ENCODE peak calls at places on chromosome 5, in nine cellular contexts. Q is A673; D is GM23338; O is caudate nucleus; Y is cardiac muscle cell; G is H9; A is ovary; Z is A549; W is CD4-positive, alpha-beta T cell. J is an unnamed sample.

GRCh38 chr5:157651011-157651611 is 1.1 kb downstream of the SOX30 start:
- DNase-seq in G (no peak), D (no peak), W (no peak), O (no peak), Z (no peak), A (no peak), Y (no peak), Q (no peak), J (no peak)

GRCh38 chr5:122473941-122474340 is 161.9 kb downstream of the SNCAIP start:
- DNase-seq in A (no peak), G (no peak), D (no peak), Q (no peak), O (no peak), Y (no peak), Z (no peak), W (no peak), J (no peak)

GRCh38 chr5:54360925-54361662 is 50.7 kb upstream of the ARL15 start:
- DNase-seq in D (no peak), A (no peak), Z (no peak), Q (no peak), O (no peak), W (no peak), Y (no peak), G (no peak), J (no peak)

GRCh38 chr5:5221731-5222130 is 81.6 kb downstream of the ADAMTS16 start:
- DNase-seq in D (no peak), Z (no peak), O (no peak), Q (peak), A (no peak), G (no peak), W (no peak), Y (no peak), J (no peak)

GRCh38 chr5:14460844-14461398 is 120.7 kb upstream of the OTULINL start:
- DNase-seq in D (no peak), Z (no peak), G (no peak), Q (no peak), A (no peak), W (no peak), O (no peak), Y (no peak), J (no peak)

GRCh38 chr5:74336286-74336685 is 304.2 kb downstream of the ENC1 start:
- DNase-seq in O (no peak), Q (peak), A (no peak), G (no peak), Y (peak), W (no peak), D (peak), Z (no peak), J (no peak)

GRCh38 chr5:82784521-82784920 is 292.7 kb downstream of the TMEM167A start:
- DNase-seq in A (no peak), Y (no peak), G (no peak), D (no peak), O (no peak), Q (no peak), W (no peak), Z (no peak), J (no peak)

GRCh38 chr5:115455241-115455640 is 89.3 kb downstream of the FEM1C start:
- DNase-seq in G (no peak), A (no peak), D (no peak), Z (no peak), Y (no peak), O (no peak), Q (no peak), W (no peak), J (no peak)

GRCh38 chr5:139962445-139962844 is 80.7 kb downstream of the NRG2 start:
- DNase-seq in Y (no peak), D (no peak), O (no peak), Q (no peak), W (no peak), G (no peak), A (no peak), Z (no peak), J (no peak)

GRCh38 chr5:133376986-133377385 is 235.4 kb downstream of the FSTL4 start:
- DNase-seq in Q (no peak), O (no peak), Y (no peak), A (no peak), G (peak), Z (no peak), D (no peak), W (no peak), J (no peak)

GRCh38 chr5:88785396-88786216 is 97.4 kb downstream of the MEF2C start:
- DNase-seq in G (no peak), W (no peak), Q (peak), D (peak), O (no peak), Z (peak), A (peak), Y (peak), J (no peak)

GRCh38 chr5:171318026-171318425 is 9.0 kb downstream of the TLX3 start:
- DNase-seq in A (no peak), G (peak), Y (no peak), Q (no peak), Z (no peak), W (no peak), O (no peak), D (peak), J (no peak)

GRCh38 chr5:131230406-131230805 is 33.4 kb upstream of the CDC42SE2 start:
- DNase-seq in O (no peak), W (no peak), A (no peak), D (peak), Q (peak), G (peak), Y (no peak), Z (no peak), J (no peak)

GRCh38 chr5:136285501-136285900 is 79.8 kb downstream of the TRPC7 start:
- DNase-seq in Z (no peak), Y (no peak), O (no peak), D (no peak), W (no peak), Q (no peak), A (no peak), G (no peak), J (no peak)

GRCh38 chr5:175715627-175716522 is 58.0 kb downstream of the HRH2 start:
- DNase-seq in W (no peak), Y (no peak), D (no peak), Z (no peak), O (no peak), G (no peak), Q (no peak), A (no peak), J (no peak)

GRCh38 chr5:58855851-58856739 is 273.2 kb downstream of the RAB3C start:
- DNase-seq in A (no peak), Q (no peak), D (no peak), W (no peak), Y (no peak), Z (no peak), O (no peak), G (no peak), J (no peak)

GRCh38 chr5:147483197-147483790 is 26.6 kb downstream of the DPYSL3 start:
- DNase-seq in A (no peak), W (no peak), Q (no peak), D (no peak), Z (no peak), G (no peak), Y (no peak), O (no peak), J (no peak)

GRCh38 chr5:92380069-92380770 is 997.1 kb upstream of the ARRDC3 start:
- DNase-seq in Y (no peak), O (no peak), Q (peak), W (no peak), A (no peak), Z (no peak), D (no peak), G (no peak), J (no peak)

GRCh38 chr5:37838152-37838932 is 1.5 kb downstream of the GDNF start:
- DNase-seq in Z (peak), D (peak), G (peak), O (no peak), W (no peak), A (peak), Q (peak), Y (peak), J (peak)

GRCh38 chr5:158058208-158058607 is 199.3 kb upstream of the CLINT1 start:
- DNase-seq in A (no peak), D (no peak), W (no peak), O (no peak), Z (no peak), Y (no peak), Q (no peak), G (no peak), J (no peak)

GRCh38 chr5:15495026-15495425 is 5.0 kb upstream of the FBXL7 start:
- DNase-seq in W (no peak), Z (no peak), G (no peak), A (peak), D (no peak), O (no peak), Q (no peak), Y (no peak), J (no peak)

GRCh38 chr5:84816160-84816559 is 431.5 kb upstream of the EDIL3 start:
- DNase-seq in G (no peak), D (no peak), O (no peak), W (no peak), Y (no peak), Z (no peak), A (no peak), Q (no peak), J (no peak)

GRCh38 chr5:93294184-93294583 is 286.8 kb downstream of the NR2F1-AS1 start:
- DNase-seq in Y (no peak), O (no peak), Z (no peak), D (no peak), Q (no peak), W (no peak), G (no peak), A (no peak), J (no peak)

GRCh38 chr5:99102073-99102697 is 173.4 kb upstream of the CHD1 start:
- DNase-seq in Y (no peak), D (no peak), W (no peak), O (no peak), G (no peak), Q (no peak), Z (no peak), A (no peak), J (no peak)

GRCh38 chr5:134174841-134175839 is 1.6 kb downstream of the SKP1 start:
- DNase-seq in G (no peak), Q (peak), O (no peak), A (no peak), D (peak), W (no peak), Z (no peak), Y (peak), J (no peak)

GRCh38 chr5:143495823-143496275 is 92.4 kb upstream of the NR3C1 start:
- DNase-seq in A (no peak), D (no peak), G (no peak), Q (peak), Y (no peak), O (no peak), Z (peak), W (no peak), J (no peak)

GRCh38 chr5:4862500-4862899 is 277.6 kb upstream of the ADAMTS16 start:
- DNase-seq in D (peak), O (no peak), G (no peak), W (no peak), Z (peak), Q (peak), Y (peak), A (no peak), J (no peak)

GRCh38 chr5:64074533-64074932 is 91.1 kb upstream of the RNF180 start:
- DNase-seq in Z (peak), G (peak), A (no peak), O (no peak), D (peak), W (no peak), Y (peak), Q (peak), J (no peak)

GRCh38 chr5:33212439-33212838 is 228.3 kb upstream of the TARS1 start:
- DNase-seq in O (no peak), D (no peak), Q (no peak), Z (no peak), A (no peak), W (no peak), G (no peak), Y (no peak), J (no peak)

GRCh38 chr5:139443766-139444473 is 4.6 kb upstream of the DNAJC18 start:
- DNase-seq in D (no peak), A (no peak), Q (no peak), G (no peak), Z (no peak), Y (no peak), W (peak), O (no peak), J (no peak)

GRCh38 chr5:121251954-121252353 is 599.7 kb upstream of the FTMT start:
- DNase-seq in D (no peak), A (no peak), W (no peak), Z (peak), Q (no peak), G (no peak), Y (no peak), O (no peak), J (no peak)

GRCh38 chr5:136235316-136235715 is 42.4 kb upstream of the SMIM32 start:
- DNase-seq in A (no peak), W (no peak), Y (no peak), Z (no peak), O (no peak), G (no peak), Q (no peak), D (no peak), J (no peak)

GRCh38 chr5:171397599-171397998 is 9.9 kb downstream of the NPM1 start:
- DNase-seq in Z (no peak), A (no peak), Y (no peak), Q (no peak), O (no peak), D (no peak), W (no peak), G (no peak), J (no peak)

GRCh38 chr5:176497852-176498251 is 39.4 kb downstream of the RNF44 start:
- DNase-seq in O (no peak), Y (no peak), A (no peak), Q (no peak), Z (no peak), D (no peak), G (no peak), W (no peak), J (no peak)

GRCh38 chr5:169805527-169805934 is 168.5 kb downstream of the DOCK2 start:
- DNase-seq in W (no peak), A (no peak), O (peak), Z (no peak), G (peak), Q (peak), D (no peak), Y (no peak), J (no peak)

GRCh38 chr5:27325513-27325912 is 287.1 kb upstream of the CDH9 start:
- DNase-seq in Q (no peak), Z (no peak), D (no peak), O (no peak), Y (no peak), G (no peak), A (no peak), W (no peak), J (no peak)

GRCh38 chr5:55868846-55869245 is 17.7 kb downstream of the IL31RA start:
- DNase-seq in Q (peak), G (no peak), W (no peak), Z (peak), O (no peak), D (no peak), Y (no peak), A (no peak), J (no peak)
- H3K27ac ChIP-seq in Q (no peak), G (no peak), W (no peak), Z (peak), O (no peak), D (no peak), Y (no peak), A (no peak), J (no peak)

GRCh38 chr5:80150731-80151130 is 105.1 kb downstream of the SERINC5 start:
- DNase-seq in W (peak), A (no peak), D (no peak), Z (no peak), G (no peak), O (no peak), Q (no peak), Y (no peak), J (no peak)
- H3K27ac ChIP-seq in W (peak), A (no peak), D (peak), Z (no peak), G (no peak), O (no peak), Q (no peak), Y (no peak), J (no peak)

GRCh38 chr5:151584057-151584937 is 6.8 kb downstream of the FAT2 start:
- DNase-seq in Y (no peak), W (no peak), G (no peak), O (no peak), Q (no peak), D (no peak), A (no peak), Z (no peak), J (no peak)
- H3K27ac ChIP-seq in Y (no peak), W (no peak), G (no peak), O (no peak), Q (no peak), D (no peak), A (no peak), Z (no peak), J (no peak)

DNA sequence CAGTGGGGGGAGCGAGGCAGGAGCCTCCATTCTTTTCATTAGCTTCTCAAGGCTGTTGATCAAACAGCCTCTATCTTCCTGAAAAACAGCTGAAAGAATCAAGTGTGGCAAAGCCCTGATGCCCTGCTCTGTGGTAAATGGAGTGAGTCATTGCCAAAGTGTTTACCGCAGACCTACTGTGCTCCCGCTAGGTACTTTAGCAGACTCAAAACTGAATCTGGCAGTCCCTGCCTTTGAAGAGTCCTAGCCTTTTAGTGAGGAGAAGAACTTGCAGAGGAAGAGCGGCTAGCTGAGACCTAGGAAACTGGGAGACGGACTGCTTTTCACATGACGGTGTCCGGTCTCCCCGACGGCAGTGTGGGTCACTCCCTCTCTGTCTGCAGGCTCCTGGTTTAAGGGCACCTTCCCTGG is 3.3 kb downstream of the ANKRD33B start:
- DNase-seq in Z (no peak), D (no peak), W (no peak), O (no peak), Y (no peak), A (no peak), G (no peak), Q (no peak), J (no peak)
- H3K27ac ChIP-seq in Z (peak), D (no peak), W (no peak), O (no peak), Y (peak), A (no peak), G (no peak), Q (no peak), J (no peak)

DNA sequence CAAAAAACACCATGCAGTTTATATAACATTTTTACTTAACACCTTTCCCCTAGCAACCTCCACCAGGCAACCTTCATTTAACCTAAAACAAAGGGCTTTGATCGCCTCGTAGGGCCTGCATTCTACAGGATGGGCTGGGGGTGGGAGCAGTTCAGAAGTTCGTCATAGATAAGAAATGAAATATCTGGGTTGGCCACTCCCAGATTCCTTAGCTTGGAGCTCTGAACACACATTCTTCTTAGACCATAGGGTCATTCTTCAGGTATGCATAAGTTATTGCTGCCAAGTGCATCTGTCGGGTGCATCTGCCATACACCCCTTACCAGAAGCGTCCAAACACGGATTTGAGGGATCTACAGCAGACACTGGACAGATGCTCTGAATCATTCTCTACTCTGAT is 4.3 kb upstream of the SLC22A5 start:
- DNase-seq in A (no peak), G (no peak), Y (no peak), D (no peak), O (no peak), Z (peak), Q (no peak), W (no peak), J (no peak)
- H3K27ac ChIP-seq in A (no peak), G (no peak), Y (no peak), D (no peak), O (no peak), Z (peak), Q (no peak), W (no peak), J (no peak)

J was measured in substantia nigra.